ENCODE peak calls at places on chromosome 6, in ten cellular contexts. One of them, this sample, is unnamed.

GRCh38 chr6:161549977-161550655 is 276.3 kb upstream of the AGPAT4 start:
- ATAC-seq in WTC11: peak; percentile 72
- ATAC-seq in heart right ventricle: no peak
- ATAC-seq in HCT116: peak; percentile 67
- ATAC-seq in esophagus mucosa: peak; percentile 84
- ATAC-seq in stimulated activated naive CD8-positive, alpha-beta T cell treated with anti-CD3 and anti-CD28 coated beads, Interleukin-15, Interleukin-2, amounts not matched to agents 100 U/mL and 50 U/mL, for 24 hours: no peak
- ATAC-seq in activated CD4-positive, alpha-beta T cell treated with anti-CD3 and anti-CD28 coated beads for 36 hours: no peak
- ATAC-seq in body of pancreas: no peak
- ATAC-seq in stimulated activated memory B cell treated with anti-CD40 and anti-IgM and Interleukin-4, amounts not matched to agents 10 μg/mL and 1 μg/mL and 100 μg/mL, for 72 hours: no peak
- ATAC-seq in T-cell: no peak
- ATAC-seq in this sample: no peak

GRCh38 chr6:143982968-143983367 is 25.1 kb downstream of the PLAGL1 start:
- ATAC-seq in WTC11: no peak
- ATAC-seq in heart right ventricle: no peak
- ATAC-seq in HCT116: no peak
- ATAC-seq in esophagus mucosa: no peak
- ATAC-seq in stimulated activated naive CD8-positive, alpha-beta T cell treated with anti-CD3 and anti-CD28 coated beads, Interleukin-15, Interleukin-2, amounts not matched to agents 100 U/mL and 50 U/mL, for 24 hours: no peak
- ATAC-seq in activated CD4-positive, alpha-beta T cell treated with anti-CD3 and anti-CD28 coated beads for 36 hours: no peak
- ATAC-seq in body of pancreas: no peak
- ATAC-seq in stimulated activated memory B cell treated with anti-CD40 and anti-IgM and Interleukin-4, amounts not matched to agents 10 μg/mL and 1 μg/mL and 100 μg/mL, for 72 hours: no peak
- ATAC-seq in T-cell: no peak
- ATAC-seq in this sample: no peak

GRCh38 chr6:17289491-17290106 is 8.4 kb downstream of the RBM24 start:
- ATAC-seq in WTC11: no peak
- ATAC-seq in heart right ventricle: peak; percentile 79
- ATAC-seq in HCT116: no peak
- ATAC-seq in esophagus mucosa: no peak
- ATAC-seq in stimulated activated naive CD8-positive, alpha-beta T cell treated with anti-CD3 and anti-CD28 coated beads, Interleukin-15, Interleukin-2, amounts not matched to agents 100 U/mL and 50 U/mL, for 24 hours: no peak
- ATAC-seq in activated CD4-positive, alpha-beta T cell treated with anti-CD3 and anti-CD28 coated beads for 36 hours: no peak
- ATAC-seq in body of pancreas: peak; percentile 79
- ATAC-seq in stimulated activated memory B cell treated with anti-CD40 and anti-IgM and Interleukin-4, amounts not matched to agents 10 μg/mL and 1 μg/mL and 100 μg/mL, for 72 hours: no peak
- ATAC-seq in T-cell: no peak
- ATAC-seq in this sample: no peak

GRCh38 chr6:117409420-117409819 is 16.3 kb downstream of the ROS1 start:
- ATAC-seq in WTC11: no peak
- ATAC-seq in heart right ventricle: no peak
- ATAC-seq in HCT116: no peak
- ATAC-seq in esophagus mucosa: no peak
- ATAC-seq in stimulated activated naive CD8-positive, alpha-beta T cell treated with anti-CD3 and anti-CD28 coated beads, Interleukin-15, Interleukin-2, amounts not matched to agents 100 U/mL and 50 U/mL, for 24 hours: no peak
- ATAC-seq in activated CD4-positive, alpha-beta T cell treated with anti-CD3 and anti-CD28 coated beads for 36 hours: no peak
- ATAC-seq in body of pancreas: no peak
- ATAC-seq in stimulated activated memory B cell treated with anti-CD40 and anti-IgM and Interleukin-4, amounts not matched to agents 10 μg/mL and 1 μg/mL and 100 μg/mL, for 72 hours: no peak
- ATAC-seq in T-cell: no peak
- ATAC-seq in this sample: no peak

GRCh38 chr6:119881416-119881815 is 531.9 kb upstream of the MAN1A1 start:
- ATAC-seq in WTC11: no peak
- ATAC-seq in heart right ventricle: no peak
- ATAC-seq in HCT116: no peak
- ATAC-seq in esophagus mucosa: peak; percentile 81
- ATAC-seq in stimulated activated naive CD8-positive, alpha-beta T cell treated with anti-CD3 and anti-CD28 coated beads, Interleukin-15, Interleukin-2, amounts not matched to agents 100 U/mL and 50 U/mL, for 24 hours: no peak
- ATAC-seq in activated CD4-positive, alpha-beta T cell treated with anti-CD3 and anti-CD28 coated beads for 36 hours: peak; percentile 33
- ATAC-seq in body of pancreas: no peak
- ATAC-seq in stimulated activated memory B cell treated with anti-CD40 and anti-IgM and Interleukin-4, amounts not matched to agents 10 μg/mL and 1 μg/mL and 100 μg/mL, for 72 hours: no peak
- ATAC-seq in T-cell: no peak
- ATAC-seq in this sample: no peak

GRCh38 chr6:136208783-136209182 is 41.3 kb downstream of the MTFR2 start:
- ATAC-seq in WTC11: peak; percentile 39
- ATAC-seq in heart right ventricle: no peak
- ATAC-seq in HCT116: peak; percentile 34
- ATAC-seq in esophagus mucosa: no peak
- ATAC-seq in stimulated activated naive CD8-positive, alpha-beta T cell treated with anti-CD3 and anti-CD28 coated beads, Interleukin-15, Interleukin-2, amounts not matched to agents 100 U/mL and 50 U/mL, for 24 hours: no peak
- ATAC-seq in activated CD4-positive, alpha-beta T cell treated with anti-CD3 and anti-CD28 coated beads for 36 hours: no peak
- ATAC-seq in body of pancreas: no peak
- ATAC-seq in stimulated activated memory B cell treated with anti-CD40 and anti-IgM and Interleukin-4, amounts not matched to agents 10 μg/mL and 1 μg/mL and 100 μg/mL, for 72 hours: no peak
- ATAC-seq in T-cell: no peak
- ATAC-seq in this sample: no peak

GRCh38 chr6:93779086-93779858 is 359.9 kb upstream of the EPHA7 start:
- ATAC-seq in WTC11: peak; percentile 91
- ATAC-seq in heart right ventricle: peak; percentile 95
- ATAC-seq in HCT116: no peak
- ATAC-seq in esophagus mucosa: no peak
- ATAC-seq in stimulated activated naive CD8-positive, alpha-beta T cell treated with anti-CD3 and anti-CD28 coated beads, Interleukin-15, Interleukin-2, amounts not matched to agents 100 U/mL and 50 U/mL, for 24 hours: no peak
- ATAC-seq in activated CD4-positive, alpha-beta T cell treated with anti-CD3 and anti-CD28 coated beads for 36 hours: no peak
- ATAC-seq in body of pancreas: no peak
- ATAC-seq in stimulated activated memory B cell treated with anti-CD40 and anti-IgM and Interleukin-4, amounts not matched to agents 10 μg/mL and 1 μg/mL and 100 μg/mL, for 72 hours: no peak
- ATAC-seq in T-cell: no peak
- ATAC-seq in this sample: no peak

GRCh38 chr6:549901-550300 is 107.0 kb downstream of the HUS1B start:
- ATAC-seq in WTC11: no peak
- ATAC-seq in heart right ventricle: no peak
- ATAC-seq in HCT116: no peak
- ATAC-seq in esophagus mucosa: no peak
- ATAC-seq in stimulated activated naive CD8-positive, alpha-beta T cell treated with anti-CD3 and anti-CD28 coated beads, Interleukin-15, Interleukin-2, amounts not matched to agents 100 U/mL and 50 U/mL, for 24 hours: no peak
- ATAC-seq in activated CD4-positive, alpha-beta T cell treated with anti-CD3 and anti-CD28 coated beads for 36 hours: no peak
- ATAC-seq in body of pancreas: no peak
- ATAC-seq in stimulated activated memory B cell treated with anti-CD40 and anti-IgM and Interleukin-4, amounts not matched to agents 10 μg/mL and 1 μg/mL and 100 μg/mL, for 72 hours: no peak
- ATAC-seq in T-cell: no peak
- ATAC-seq in this sample: peak; percentile 35

GRCh38 chr6:6243846-6244245 is 76.6 kb downstream of the F13A1 start:
- ATAC-seq in WTC11: no peak
- ATAC-seq in heart right ventricle: no peak
- ATAC-seq in HCT116: no peak
- ATAC-seq in esophagus mucosa: no peak
- ATAC-seq in stimulated activated naive CD8-positive, alpha-beta T cell treated with anti-CD3 and anti-CD28 coated beads, Interleukin-15, Interleukin-2, amounts not matched to agents 100 U/mL and 50 U/mL, for 24 hours: no peak
- ATAC-seq in activated CD4-positive, alpha-beta T cell treated with anti-CD3 and anti-CD28 coated beads for 36 hours: no peak
- ATAC-seq in body of pancreas: no peak
- ATAC-seq in stimulated activated memory B cell treated with anti-CD40 and anti-IgM and Interleukin-4, amounts not matched to agents 10 μg/mL and 1 μg/mL and 100 μg/mL, for 72 hours: no peak
- ATAC-seq in T-cell: no peak
- ATAC-seq in this sample: no peak

GRCh38 chr6:101516553-101516952 is 123.0 kb downstream of the GRIK2 start:
- ATAC-seq in WTC11: no peak
- ATAC-seq in heart right ventricle: no peak
- ATAC-seq in HCT116: no peak
- ATAC-seq in esophagus mucosa: no peak
- ATAC-seq in stimulated activated naive CD8-positive, alpha-beta T cell treated with anti-CD3 and anti-CD28 coated beads, Interleukin-15, Interleukin-2, amounts not matched to agents 100 U/mL and 50 U/mL, for 24 hours: no peak
- ATAC-seq in activated CD4-positive, alpha-beta T cell treated with anti-CD3 and anti-CD28 coated beads for 36 hours: no peak
- ATAC-seq in body of pancreas: no peak
- ATAC-seq in stimulated activated memory B cell treated with anti-CD40 and anti-IgM and Interleukin-4, amounts not matched to agents 10 μg/mL and 1 μg/mL and 100 μg/mL, for 72 hours: no peak
- ATAC-seq in T-cell: no peak
- ATAC-seq in this sample: no peak

GRCh38 chr6:113640046-113640445 is 217.1 kb upstream of the MARCKS start:
- ATAC-seq in WTC11: no peak
- ATAC-seq in heart right ventricle: no peak
- ATAC-seq in HCT116: no peak
- ATAC-seq in esophagus mucosa: no peak
- ATAC-seq in stimulated activated naive CD8-positive, alpha-beta T cell treated with anti-CD3 and anti-CD28 coated beads, Interleukin-15, Interleukin-2, amounts not matched to agents 100 U/mL and 50 U/mL, for 24 hours: no peak
- ATAC-seq in activated CD4-positive, alpha-beta T cell treated with anti-CD3 and anti-CD28 coated beads for 36 hours: no peak
- ATAC-seq in body of pancreas: peak; percentile 41
- ATAC-seq in stimulated activated memory B cell treated with anti-CD40 and anti-IgM and Interleukin-4, amounts not matched to agents 10 μg/mL and 1 μg/mL and 100 μg/mL, for 72 hours: no peak
- ATAC-seq in T-cell: no peak
- ATAC-seq in this sample: no peak

GRCh38 chr6:167706313-167707109 is 120.2 kb upstream of the AFDN start:
- ATAC-seq in WTC11: no peak
- ATAC-seq in heart right ventricle: no peak
- ATAC-seq in HCT116: no peak
- ATAC-seq in esophagus mucosa: no peak
- ATAC-seq in stimulated activated naive CD8-positive, alpha-beta T cell treated with anti-CD3 and anti-CD28 coated beads, Interleukin-15, Interleukin-2, amounts not matched to agents 100 U/mL and 50 U/mL, for 24 hours: peak; percentile 92
- ATAC-seq in activated CD4-positive, alpha-beta T cell treated with anti-CD3 and anti-CD28 coated beads for 36 hours: peak; percentile 95
- ATAC-seq in body of pancreas: no peak
- ATAC-seq in stimulated activated memory B cell treated with anti-CD40 and anti-IgM and Interleukin-4, amounts not matched to agents 10 μg/mL and 1 μg/mL and 100 μg/mL, for 72 hours: peak; percentile 76
- ATAC-seq in T-cell: peak; percentile 99
- ATAC-seq in this sample: peak; percentile 92

GRCh38 chr6:14365393-14365792 is 247.8 kb downstream of the CD83 start:
- ATAC-seq in WTC11: no peak
- ATAC-seq in heart right ventricle: no peak
- ATAC-seq in HCT116: no peak
- ATAC-seq in esophagus mucosa: no peak
- ATAC-seq in stimulated activated naive CD8-positive, alpha-beta T cell treated with anti-CD3 and anti-CD28 coated beads, Interleukin-15, Interleukin-2, amounts not matched to agents 100 U/mL and 50 U/mL, for 24 hours: no peak
- ATAC-seq in activated CD4-positive, alpha-beta T cell treated with anti-CD3 and anti-CD28 coated beads for 36 hours: no peak
- ATAC-seq in body of pancreas: no peak
- ATAC-seq in stimulated activated memory B cell treated with anti-CD40 and anti-IgM and Interleukin-4, amounts not matched to agents 10 μg/mL and 1 μg/mL and 100 μg/mL, for 72 hours: no peak
- ATAC-seq in T-cell: no peak
- ATAC-seq in this sample: no peak

GRCh38 chr6:124430741-124431140 is 531.5 kb upstream of the RNF217 start:
- ATAC-seq in WTC11: no peak
- ATAC-seq in heart right ventricle: no peak
- ATAC-seq in HCT116: no peak
- ATAC-seq in esophagus mucosa: no peak
- ATAC-seq in stimulated activated naive CD8-positive, alpha-beta T cell treated with anti-CD3 and anti-CD28 coated beads, Interleukin-15, Interleukin-2, amounts not matched to agents 100 U/mL and 50 U/mL, for 24 hours: no peak
- ATAC-seq in activated CD4-positive, alpha-beta T cell treated with anti-CD3 and anti-CD28 coated beads for 36 hours: no peak
- ATAC-seq in body of pancreas: no peak
- ATAC-seq in stimulated activated memory B cell treated with anti-CD40 and anti-IgM and Interleukin-4, amounts not matched to agents 10 μg/mL and 1 μg/mL and 100 μg/mL, for 72 hours: no peak
- ATAC-seq in T-cell: no peak
- ATAC-seq in this sample: no peak

GRCh38 chr6:68757821-68758220 is 122.7 kb downstream of the ADGRB3 start:
- ATAC-seq in WTC11: no peak
- ATAC-seq in heart right ventricle: no peak
- ATAC-seq in HCT116: no peak
- ATAC-seq in esophagus mucosa: no peak
- ATAC-seq in stimulated activated naive CD8-positive, alpha-beta T cell treated with anti-CD3 and anti-CD28 coated beads, Interleukin-15, Interleukin-2, amounts not matched to agents 100 U/mL and 50 U/mL, for 24 hours: no peak
- ATAC-seq in activated CD4-positive, alpha-beta T cell treated with anti-CD3 and anti-CD28 coated beads for 36 hours: no peak
- ATAC-seq in body of pancreas: no peak
- ATAC-seq in stimulated activated memory B cell treated with anti-CD40 and anti-IgM and Interleukin-4, amounts not matched to agents 10 μg/mL and 1 μg/mL and 100 μg/mL, for 72 hours: no peak
- ATAC-seq in T-cell: no peak
- ATAC-seq in this sample: no peak

GRCh38 chr6:13660893-13661292 is 45.8 kb downstream of the NOL7 start:
- ATAC-seq in WTC11: no peak
- ATAC-seq in heart right ventricle: no peak
- ATAC-seq in HCT116: no peak
- ATAC-seq in esophagus mucosa: no peak
- ATAC-seq in stimulated activated naive CD8-positive, alpha-beta T cell treated with anti-CD3 and anti-CD28 coated beads, Interleukin-15, Interleukin-2, amounts not matched to agents 100 U/mL and 50 U/mL, for 24 hours: no peak
- ATAC-seq in activated CD4-positive, alpha-beta T cell treated with anti-CD3 and anti-CD28 coated beads for 36 hours: no peak
- ATAC-seq in body of pancreas: no peak
- ATAC-seq in stimulated activated memory B cell treated with anti-CD40 and anti-IgM and Interleukin-4, amounts not matched to agents 10 μg/mL and 1 μg/mL and 100 μg/mL, for 72 hours: no peak
- ATAC-seq in T-cell: no peak
- ATAC-seq in this sample: no peak

GRCh38 chr6:193773-194310 is 98.4 kb upstream of the DUSP22 start:
- ATAC-seq in WTC11: no peak
- ATAC-seq in heart right ventricle: no peak
- ATAC-seq in HCT116: no peak
- ATAC-seq in esophagus mucosa: no peak
- ATAC-seq in stimulated activated naive CD8-positive, alpha-beta T cell treated with anti-CD3 and anti-CD28 coated beads, Interleukin-15, Interleukin-2, amounts not matched to agents 100 U/mL and 50 U/mL, for 24 hours: peak; percentile 58
- ATAC-seq in activated CD4-positive, alpha-beta T cell treated with anti-CD3 and anti-CD28 coated beads for 36 hours: peak; percentile 67
- ATAC-seq in body of pancreas: no peak
- ATAC-seq in stimulated activated memory B cell treated with anti-CD40 and anti-IgM and Interleukin-4, amounts not matched to agents 10 μg/mL and 1 μg/mL and 100 μg/mL, for 72 hours: peak; percentile 80
- ATAC-seq in T-cell: peak; percentile 64
- ATAC-seq in this sample: peak; percentile 73

GRCh38 chr6:126618639-126619331 is 278.9 kb downstream of the CENPW start:
- ATAC-seq in WTC11: no peak
- ATAC-seq in heart right ventricle: no peak
- ATAC-seq in HCT116: no peak
- ATAC-seq in esophagus mucosa: no peak
- ATAC-seq in stimulated activated naive CD8-positive, alpha-beta T cell treated with anti-CD3 and anti-CD28 coated beads, Interleukin-15, Interleukin-2, amounts not matched to agents 100 U/mL and 50 U/mL, for 24 hours: no peak
- ATAC-seq in activated CD4-positive, alpha-beta T cell treated with anti-CD3 and anti-CD28 coated beads for 36 hours: no peak
- ATAC-seq in body of pancreas: no peak
- ATAC-seq in stimulated activated memory B cell treated with anti-CD40 and anti-IgM and Interleukin-4, amounts not matched to agents 10 μg/mL and 1 μg/mL and 100 μg/mL, for 72 hours: no peak
- ATAC-seq in T-cell: no peak
- ATAC-seq in this sample: no peak

GRCh38 chr6:6225885-6226284 is 94.6 kb downstream of the F13A1 start:
- ATAC-seq in WTC11: no peak
- ATAC-seq in heart right ventricle: no peak
- ATAC-seq in HCT116: no peak
- ATAC-seq in esophagus mucosa: no peak
- ATAC-seq in stimulated activated naive CD8-positive, alpha-beta T cell treated with anti-CD3 and anti-CD28 coated beads, Interleukin-15, Interleukin-2, amounts not matched to agents 100 U/mL and 50 U/mL, for 24 hours: no peak
- ATAC-seq in activated CD4-positive, alpha-beta T cell treated with anti-CD3 and anti-CD28 coated beads for 36 hours: no peak
- ATAC-seq in body of pancreas: no peak
- ATAC-seq in stimulated activated memory B cell treated with anti-CD40 and anti-IgM and Interleukin-4, amounts not matched to agents 10 μg/mL and 1 μg/mL and 100 μg/mL, for 72 hours: no peak
- ATAC-seq in T-cell: no peak
- ATAC-seq in this sample: no peak

GRCh38 chr6:81572020-81572419 is 180.5 kb downstream of the TENT5A start:
- ATAC-seq in WTC11: no peak
- ATAC-seq in heart right ventricle: peak; percentile 49
- ATAC-seq in HCT116: no peak
- ATAC-seq in esophagus mucosa: no peak
- ATAC-seq in stimulated activated naive CD8-positive, alpha-beta T cell treated with anti-CD3 and anti-CD28 coated beads, Interleukin-15, Interleukin-2, amounts not matched to agents 100 U/mL and 50 U/mL, for 24 hours: no peak
- ATAC-seq in activated CD4-positive, alpha-beta T cell treated with anti-CD3 and anti-CD28 coated beads for 36 hours: no peak
- ATAC-seq in body of pancreas: no peak
- ATAC-seq in stimulated activated memory B cell treated with anti-CD40 and anti-IgM and Interleukin-4, amounts not matched to agents 10 μg/mL and 1 μg/mL and 100 μg/mL, for 72 hours: no peak
- ATAC-seq in T-cell: no peak
- ATAC-seq in this sample: no peak

GRCh38 chr6:139325003-139325600 is 33.3 kb upstream of the TXLNB start:
- ATAC-seq in WTC11: no peak
- ATAC-seq in heart right ventricle: peak; percentile 8
- ATAC-seq in HCT116: no peak
- ATAC-seq in esophagus mucosa: no peak
- ATAC-seq in stimulated activated naive CD8-positive, alpha-beta T cell treated with anti-CD3 and anti-CD28 coated beads, Interleukin-15, Interleukin-2, amounts not matched to agents 100 U/mL and 50 U/mL, for 24 hours: no peak
- ATAC-seq in activated CD4-positive, alpha-beta T cell treated with anti-CD3 and anti-CD28 coated beads for 36 hours: no peak
- ATAC-seq in body of pancreas: no peak
- ATAC-seq in stimulated activated memory B cell treated with anti-CD40 and anti-IgM and Interleukin-4, amounts not matched to agents 10 μg/mL and 1 μg/mL and 100 μg/mL, for 72 hours: peak; percentile 37
- ATAC-seq in T-cell: no peak
- ATAC-seq in this sample: no peak

GRCh38 chr6:4055420-4056041 is 23.4 kb downstream of the FAM217A start:
- ATAC-seq in WTC11: no peak
- ATAC-seq in heart right ventricle: peak; percentile 58
- ATAC-seq in HCT116: peak; percentile 87
- ATAC-seq in esophagus mucosa: peak; percentile 92
- ATAC-seq in stimulated activated naive CD8-positive, alpha-beta T cell treated with anti-CD3 and anti-CD28 coated beads, Interleukin-15, Interleukin-2, amounts not matched to agents 100 U/mL and 50 U/mL, for 24 hours: no peak
- ATAC-seq in activated CD4-positive, alpha-beta T cell treated with anti-CD3 and anti-CD28 coated beads for 36 hours: no peak
- ATAC-seq in body of pancreas: peak; percentile 58
- ATAC-seq in stimulated activated memory B cell treated with anti-CD40 and anti-IgM and Interleukin-4, amounts not matched to agents 10 μg/mL and 1 μg/mL and 100 μg/mL, for 72 hours: no peak
- ATAC-seq in T-cell: no peak
- ATAC-seq in this sample: no peak

GRCh38 chr6:143766185-143766553 is 77.0 kb upstream of the LTV1 start:
- ATAC-seq in WTC11: no peak
- ATAC-seq in heart right ventricle: no peak
- ATAC-seq in HCT116: no peak
- ATAC-seq in esophagus mucosa: no peak
- ATAC-seq in stimulated activated naive CD8-positive, alpha-beta T cell treated with anti-CD3 and anti-CD28 coated beads, Interleukin-15, Interleukin-2, amounts not matched to agents 100 U/mL and 50 U/mL, for 24 hours: no peak
- ATAC-seq in activated CD4-positive, alpha-beta T cell treated with anti-CD3 and anti-CD28 coated beads for 36 hours: no peak
- ATAC-seq in body of pancreas: no peak
- ATAC-seq in stimulated activated memory B cell treated with anti-CD40 and anti-IgM and Interleukin-4, amounts not matched to agents 10 μg/mL and 1 μg/mL and 100 μg/mL, for 72 hours: no peak
- ATAC-seq in T-cell: no peak
- ATAC-seq in this sample: no peak

GRCh38 chr6:143163621-143164020 is 102.9 kb downstream of the AIG1 start:
- ATAC-seq in WTC11: no peak
- ATAC-seq in heart right ventricle: no peak
- ATAC-seq in HCT116: no peak
- ATAC-seq in esophagus mucosa: no peak
- ATAC-seq in stimulated activated naive CD8-positive, alpha-beta T cell treated with anti-CD3 and anti-CD28 coated beads, Interleukin-15, Interleukin-2, amounts not matched to agents 100 U/mL and 50 U/mL, for 24 hours: no peak
- ATAC-seq in activated CD4-positive, alpha-beta T cell treated with anti-CD3 and anti-CD28 coated beads for 36 hours: no peak
- ATAC-seq in body of pancreas: no peak
- ATAC-seq in stimulated activated memory B cell treated with anti-CD40 and anti-IgM and Interleukin-4, amounts not matched to agents 10 μg/mL and 1 μg/mL and 100 μg/mL, for 72 hours: no peak
- ATAC-seq in T-cell: no peak
- ATAC-seq in this sample: no peak

GRCh38 chr6:39610229-39610628 is 115.0 kb downstream of the KIF6 start:
- ATAC-seq in WTC11: no peak
- ATAC-seq in heart right ventricle: peak; percentile 49
- ATAC-seq in HCT116: no peak
- ATAC-seq in esophagus mucosa: no peak
- ATAC-seq in stimulated activated naive CD8-positive, alpha-beta T cell treated with anti-CD3 and anti-CD28 coated beads, Interleukin-15, Interleukin-2, amounts not matched to agents 100 U/mL and 50 U/mL, for 24 hours: no peak
- ATAC-seq in activated CD4-positive, alpha-beta T cell treated with anti-CD3 and anti-CD28 coated beads for 36 hours: no peak
- ATAC-seq in body of pancreas: no peak
- ATAC-seq in stimulated activated memory B cell treated with anti-CD40 and anti-IgM and Interleukin-4, amounts not matched to agents 10 μg/mL and 1 μg/mL and 100 μg/mL, for 72 hours: no peak
- ATAC-seq in T-cell: no peak
- ATAC-seq in this sample: no peak

GRCh38 chr6:112269165-112269564 is 14.8 kb upstream of the LAMA4 start:
- ATAC-seq in WTC11: peak; percentile 60
- ATAC-seq in heart right ventricle: peak; percentile 84
- ATAC-seq in HCT116: peak; percentile 70
- ATAC-seq in esophagus mucosa: no peak
- ATAC-seq in stimulated activated naive CD8-positive, alpha-beta T cell treated with anti-CD3 and anti-CD28 coated beads, Interleukin-15, Interleukin-2, amounts not matched to agents 100 U/mL and 50 U/mL, for 24 hours: no peak
- ATAC-seq in activated CD4-positive, alpha-beta T cell treated with anti-CD3 and anti-CD28 coated beads for 36 hours: no peak
- ATAC-seq in body of pancreas: no peak
- ATAC-seq in stimulated activated memory B cell treated with anti-CD40 and anti-IgM and Interleukin-4, amounts not matched to agents 10 μg/mL and 1 μg/mL and 100 μg/mL, for 72 hours: no peak
- ATAC-seq in T-cell: no peak
- ATAC-seq in this sample: no peak

GRCh38 chr6:144635051-144635450 is 349.9 kb downstream of the UTRN start:
- ATAC-seq in WTC11: no peak
- ATAC-seq in heart right ventricle: no peak
- ATAC-seq in HCT116: no peak
- ATAC-seq in esophagus mucosa: no peak
- ATAC-seq in stimulated activated naive CD8-positive, alpha-beta T cell treated with anti-CD3 and anti-CD28 coated beads, Interleukin-15, Interleukin-2, amounts not matched to agents 100 U/mL and 50 U/mL, for 24 hours: no peak
- ATAC-seq in activated CD4-positive, alpha-beta T cell treated with anti-CD3 and anti-CD28 coated beads for 36 hours: no peak
- ATAC-seq in body of pancreas: no peak
- ATAC-seq in stimulated activated memory B cell treated with anti-CD40 and anti-IgM and Interleukin-4, amounts not matched to agents 10 μg/mL and 1 μg/mL and 100 μg/mL, for 72 hours: no peak
- ATAC-seq in T-cell: no peak
- ATAC-seq in this sample: no peak

GRCh38 chr6:80767808-80768207 is 661.3 kb downstream of the BCKDHB start:
- ATAC-seq in WTC11: peak; percentile 20
- ATAC-seq in heart right ventricle: peak; percentile 78
- ATAC-seq in HCT116: peak; percentile 69
- ATAC-seq in esophagus mucosa: no peak
- ATAC-seq in stimulated activated naive CD8-positive, alpha-beta T cell treated with anti-CD3 and anti-CD28 coated beads, Interleukin-15, Interleukin-2, amounts not matched to agents 100 U/mL and 50 U/mL, for 24 hours: no peak
- ATAC-seq in activated CD4-positive, alpha-beta T cell treated with anti-CD3 and anti-CD28 coated beads for 36 hours: no peak
- ATAC-seq in body of pancreas: no peak
- ATAC-seq in stimulated activated memory B cell treated with anti-CD40 and anti-IgM and Interleukin-4, amounts not matched to agents 10 μg/mL and 1 μg/mL and 100 μg/mL, for 72 hours: no peak
- ATAC-seq in T-cell: no peak
- ATAC-seq in this sample: no peak

This sample was measured in activated T-helper 17 cell treated with anti-CD3 and anti-CD28 coated beads, Interleukin-2, amount 50 U/mL, for 72 hours.